ENCODE peak calls at places on chromosomes 11 and 22, in six cellular contexts. V, T, X, H, O and L are unnamed samples.
A peak's percentile ranks its signal among the peaks of the same experiment; 100 is the strongest.

GRCh38 chr11:14041040-14041439 is 78.5 kb downstream of the SPON1 start:
- DNase-seq in V (peak; percentile 26), T (peak; percentile 35), X (no peak), H (no peak), O (no peak), L (no peak)

GRCh38 chr11:60625262-60625661 is 74.2 kb upstream of the MS4A8 start:
- DNase-seq in V (peak; percentile 49), T (peak; percentile 28), X (peak; percentile 72), H (no peak), O (no peak), L (no peak)

GRCh38 chr11:30653606-30654005 is 67.5 kb upstream of the MPPED2 start:
- DNase-seq in V (no peak), T (peak; percentile 3), X (no peak), H (no peak), O (no peak), L (no peak)

GRCh38 chr11:6755303-6755952 is 16.3 kb downstream of the OR2AG2 start:
- DNase-seq in V (peak; percentile 67), T (peak; percentile 44), X (peak; percentile 52), H (no peak), O (no peak), L (no peak)

GRCh38 chr22:40043086-40043485 is 48.3 kb downstream of the FAM83F start:
- DNase-seq in V (no peak), T (peak; percentile 37), X (peak; percentile 81), H (peak; percentile 69), O (no peak), L (peak; percentile 37)

GRCh38 chr11:22711212-22711770 is 44.9 kb downstream of the GAS2 start:
- DNase-seq in V (no peak), T (no peak), X (no peak), H (no peak), O (no peak), L (no peak)

GRCh38 chr22:30185129-30185528 is 61.4 kb downstream of the LIF start:
- DNase-seq in V (no peak), T (no peak), X (no peak), H (no peak), O (no peak), L (no peak)

GRCh38 chr11:13963949-13964770 is 1.6 kb downstream of the SPON1 start:
- DNase-seq in V (peak; percentile 75), T (no peak), X (peak; percentile 42), H (no peak), O (peak; percentile 18), L (no peak)

GRCh38 chr11:6431861-6432260 is 8.9 kb downstream of the HPX start:
- DNase-seq in V (no peak), T (no peak), X (peak; percentile 94), H (no peak), O (no peak), L (no peak)

GRCh38 chr11:57476223-57476882 is 16.0 kb downstream of the RTN4RL2 start:
- DNase-seq in V (peak; percentile 59), T (no peak), X (no peak), H (peak; percentile 79), O (peak; percentile 57), L (peak; percentile 57)

GRCh38 chr11:65116370-65117205 is 913 bp downstream of the ZNHIT2 start:
- DNase-seq in V (peak; percentile 52), T (peak; percentile 27), X (peak; percentile 96), H (no peak), O (no peak), L (no peak)

GRCh38 chr11:1920128-1920908 is 815 bp downstream of the TNNT3 start:
- DNase-seq in V (peak; percentile 1), T (no peak), X (no peak), H (peak; percentile 63), O (no peak), L (no peak)

GRCh38 chr11:114168691-114169090 is 109.2 kb downstream of the ZBTB16 start:
- DNase-seq in V (no peak), T (no peak), X (no peak), H (peak; percentile 56), O (no peak), L (peak; percentile 58)

GRCh38 chr11:115776916-115777315 is 272.7 kb upstream of the CADM1 start:
- DNase-seq in V (no peak), T (no peak), X (no peak), H (peak; percentile 53), O (peak; percentile 45), L (no peak)

GRCh38 chr11:99418927-99419707 is 398.4 kb downstream of the CNTN5 start:
- DNase-seq in V (peak; percentile 24), T (no peak), X (no peak), H (no peak), O (no peak), L (no peak)

GRCh38 chr11:117300773-117301172 is 9.6 kb downstream of the BACE1-AS start:
- DNase-seq in V (no peak), T (no peak), X (peak; percentile 58), H (no peak), O (no peak), L (no peak)

GRCh38 chr11:69241844-69242582 is 51.9 kb upstream of the MYEOV start:
- DNase-seq in V (no peak), T (peak; percentile 21), X (no peak), H (no peak), O (no peak), L (no peak)

GRCh38 chr11:96075532-96075959 is 151.6 kb upstream of the MTMR2 start:
- DNase-seq in V (no peak), T (no peak), X (peak; percentile 54), H (no peak), O (no peak), L (no peak)

GRCh38 chr11:129846508-129847335 is 31.1 kb downstream of the TMEM45B start:
- DNase-seq in V (no peak), T (peak; percentile 91), X (peak; percentile 95), H (no peak), O (no peak), L (no peak)

GRCh38 chr11:34929794-34930763 is 13.7 kb downstream of the PDHX start:
- DNase-seq in V (no peak), T (no peak), X (no peak), H (no peak), O (no peak), L (no peak)

GRCh38 chr11:8089791-8090510 is 8.9 kb downstream of the TUB start:
- DNase-seq in V (no peak), T (no peak), X (no peak), H (no peak), O (no peak), L (no peak)

GRCh38 chr22:43293259-43293658 is 49.9 kb downstream of the SCUBE1 start:
- DNase-seq in V (no peak), T (no peak), X (peak; percentile 77), H (no peak), O (no peak), L (no peak)

GRCh38 chr11:83008581-83008923 is 63.1 kb downstream of the RAB30 start:
- DNase-seq in V (no peak), T (peak; percentile 30), X (peak; percentile 56), H (no peak), O (no peak), L (no peak)

GRCh38 chr22:48234011-48234410 is 1471.6 kb downstream of the TBC1D22A start:
- DNase-seq in V (no peak), T (no peak), X (no peak), H (no peak), O (no peak), L (no peak)

GRCh38 chr11:71301858-71302533 is 49.6 kb upstream of the SHANK2 start:
- DNase-seq in V (no peak), T (no peak), X (no peak), H (no peak), O (no peak), L (no peak)

GRCh38 chr11:36056160-36056751 is 112.4 kb downstream of the LDLRAD3 start:
- DNase-seq in V (peak; percentile 66), T (peak; percentile 55), X (peak; percentile 59), H (no peak), O (no peak), L (no peak)

GRCh38 chr11:33723238-33723881 is 12.9 kb downstream of the CD59 start:
- DNase-seq in V (no peak), T (peak; percentile 93), X (peak; percentile 92), H (peak; percentile 56), O (no peak), L (no peak)

GRCh38 chr11:86639172-86639571 is 33.2 kb downstream of the ME3 start:
- DNase-seq in V (no peak), T (no peak), X (no peak), H (no peak), O (no peak), L (no peak)

GRCh38 chr11:18012314-18012905 is 437 bp downstream of the SERGEF start:
- DNase-seq in V (no peak), T (peak; percentile 23), X (no peak), H (peak; percentile 50), O (peak; percentile 15), L (peak; percentile 42)

GRCh38 chr22:27110985-27111451 is 453.6 kb downstream of the MIAT start:
- DNase-seq in V (peak; percentile 36), T (no peak), X (peak; percentile 50), H (no peak), O (no peak), L (no peak)
- H3K27ac ChIP-seq in V (no peak overlapping the region), T (no peak overlapping the region), X (no peak overlapping the region), H (no peak overlapping the region), O (no peak overlapping the region), L (no peak overlapping the region)

DNA sequence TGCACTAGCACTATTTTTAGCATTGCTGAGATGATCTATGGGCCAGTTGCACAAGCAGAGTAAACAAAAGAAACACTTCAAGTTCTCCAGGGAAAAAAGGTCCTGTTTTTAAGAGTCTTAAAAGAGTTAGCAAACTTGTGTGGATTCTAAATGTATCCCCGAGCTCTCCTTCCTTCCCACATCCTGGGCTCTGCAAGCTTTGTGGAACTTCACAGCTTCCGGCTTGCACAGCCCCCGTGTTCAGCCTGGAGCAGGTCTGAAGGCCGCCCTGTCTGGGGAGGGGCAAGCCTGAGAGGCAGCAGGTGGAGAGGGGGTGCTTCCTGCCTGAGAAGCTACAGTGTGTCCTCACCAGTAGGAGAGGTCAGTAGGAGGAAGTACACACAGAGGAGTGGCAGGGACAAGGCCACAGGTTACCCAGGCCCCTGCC is 35.1 kb upstream of the SUSD2 start:
- DNase-seq in V (peak; percentile 26), T (peak; percentile 94), X (peak; percentile 73), H (peak; percentile 75), O (no peak), L (peak; percentile 62)
- H3K4me3 ChIP-seq in V (no peak overlapping the region), T (peak overlapping the region; percentile 28), X (peak overlapping the region; percentile 8), H (no peak overlapping the region), O (no peak overlapping the region), L (no peak overlapping the region)

GRCh38 chr11:68169442-68169841 is 43.7 kb downstream of the KMT5B start:
- DNase-seq in V (no peak), T (no peak), X (no peak), H (no peak), O (no peak), L (no peak)

GRCh38 chr11:68166969-68167368 is 45.8 kb upstream of the CHKA start:
- DNase-seq in V (no peak), T (no peak), X (no peak), H (no peak), O (no peak), L (no peak)

GRCh38 chr11:68167474-68167873 is 45.6 kb downstream of the KMT5B start:
- DNase-seq in V (no peak), T (no peak), X (no peak), H (no peak), O (no peak), L (no peak)

GRCh38 chr11:68165601-68166000 is 44.4 kb upstream of the CHKA start:
- DNase-seq in V (no peak), T (no peak), X (no peak), H (no peak), O (no peak), L (no peak)

GRCh38 chr11:68168694-68169093 is 44.4 kb downstream of the KMT5B start:
- DNase-seq in V (no peak), T (no peak), X (no peak), H (no peak), O (no peak), L (no peak)
- H3K36me3 ChIP-seq in V (peaks cover 14% of the 10 kb centered on the region), T (peaks cover 19% of the 10 kb centered on the region), X (peaks cover 47% of the 10 kb centered on the region), H (peaks cover 20% of the 10 kb centered on the region), O (peaks cover 100% of the 10 kb centered on the region), L (peaks cover 2% of the 10 kb centered on the region)

GRCh38 chr11:27207025-27207650 is 155.9 kb downstream of the CCDC34 start:
- DNase-seq in V (no peak), T (no peak), X (no peak), H (no peak), O (no peak), L (no peak)
- H3K27ac ChIP-seq in V (no peak overlapping the region), T (no peak overlapping the region), X (no peak overlapping the region), H (peak overlapping the region; percentile 56), O (no peak overlapping the region), L (no peak overlapping the region)